ENCODE peak calls at places on chromosomes 7 and 10, in six cellular contexts. K is A549, Y is stomach, Z is breast epithelium, G is heart left ventricle, D is right lobe of liver. F is an unnamed sample. For H3K4me1, the result is how much of the 10 kb centered on the place peaks cover.

GRCh38 chr10:131885391-131886165 is 15.2 kb upstream of the PPP2R2D start:
- DNase-seq in K (peak), Z (no peak), D (peak), G (peak), Y (peak), F (peak)

GRCh38 chr10:78658645-78659632 is 409.8 kb upstream of the ZMIZ1 start:
- DNase-seq in G (no peak), Z (no peak), Y (no peak), D (no peak), K (no peak), F (no peak)

GRCh38 chr7:106542550-106543220 is 118.3 kb downstream of the CCDC71L start:
- DNase-seq in D (peak), G (no peak), Y (peak), Z (peak), K (peak), F (peak)

GRCh38 chr7:18228686-18229085 is 201.0 kb upstream of the PRPS1L1 start:
- DNase-seq in Z (no peak), G (no peak), D (no peak), Y (no peak), K (no peak), F (no peak)

GRCh38 chr7:3301831-3302618 is 973 bp downstream of the SDK1 start:
- DNase-seq in G (no peak), Z (no peak), Y (no peak), D (no peak), K (peak), F (peak)

GRCh38 chr10:71719042-71719441 is 536 bp downstream of the C10orf105 start:
- DNase-seq in D (no peak), Y (no peak), K (no peak), Z (no peak), G (no peak), F (no peak)

GRCh38 chr7:1403844-1404404 is 55.3 kb downstream of the MICALL2 start:
- DNase-seq in Z (no peak), G (no peak), D (no peak), Y (no peak), K (no peak), F (no peak)

GRCh38 chr10:7756360-7756992 is 31.3 kb downstream of the KIN start:
- DNase-seq in Y (peak), Z (no peak), K (peak), G (no peak), D (peak), F (peak)

GRCh38 chr10:33093362-33093761 is 135.3 kb upstream of the ITGB1 start:
- DNase-seq in Z (no peak), K (no peak), D (no peak), Y (no peak), G (no peak), F (no peak)

GRCh38 chr7:42843209-42843800 is 68.6 kb downstream of the C7orf25 start:
- DNase-seq in Y (peak), K (peak), Z (no peak), D (peak), G (no peak), F (peak)

GRCh38 chr7:63900394-63901203 is 98.0 kb upstream of the ZNF722 start:
- DNase-seq in G (peak), K (no peak), Y (peak), D (peak), Z (peak), F (peak)

GRCh38 chr10:125057158-125058001 is 103.0 kb downstream of the CTBP2 start:
- DNase-seq in K (no peak), D (no peak), G (peak), Y (no peak), Z (peak), F (no peak)

GRCh38 chr10:52099026-52099600 is 215.0 kb upstream of the DKK1 start:
- DNase-seq in D (no peak), Y (no peak), Z (no peak), K (no peak), G (no peak), F (no peak)

GRCh38 chr7:44219371-44220045 is 18.7 kb downstream of the YKT6 start:
- DNase-seq in G (peak), Z (no peak), K (no peak), D (no peak), Y (no peak), F (no peak)

GRCh38 chr7:85567983-85568382 is 381.1 kb upstream of the SEMA3D start:
- DNase-seq in G (no peak), D (no peak), Y (no peak), K (no peak), Z (no peak), F (no peak)

GRCh38 chr7:37410305-37411209 is 38.1 kb downstream of the ELMO1 start:
- DNase-seq in D (no peak), Z (no peak), Y (no peak), G (no peak), K (no peak), F (no peak)

GRCh38 chr10:74991435-74991834 is 120.0 kb upstream of the SAMD8 start:
- DNase-seq in Z (no peak), G (no peak), Y (no peak), K (peak), D (no peak), F (no peak)

GRCh38 chr10:130484131-130484911 is 348.1 kb downstream of the GLRX3 start:
- DNase-seq in Y (no peak), D (peak), G (no peak), Z (no peak), K (no peak), F (no peak)

GRCh38 chr7:55129409-55130078 is 110.7 kb downstream of the EGFR start:
- DNase-seq in G (no peak), D (no peak), Y (no peak), Z (no peak), K (peak), F (no peak)

GRCh38 chr10:63758080-63758479 is 236.9 kb downstream of the REEP3 start:
- DNase-seq in K (no peak), Z (no peak), Y (peak), G (no peak), D (no peak), F (no peak)

GRCh38 chr7:152520861-152521302 is 85.1 kb upstream of the KMT2C start:
- DNase-seq in Y (no peak), Z (no peak), K (no peak), D (no peak), G (no peak), F (no peak)

GRCh38 chr10:119663866-119664698 is 12.9 kb downstream of the BAG3 start:
- DNase-seq in Z (no peak), D (no peak), K (no peak), Y (no peak), G (no peak), F (no peak)

GRCh38 chr10:121804460-121804859 is 123.4 kb downstream of the ATE1 start:
- DNase-seq in Z (no peak), D (no peak), K (no peak), G (no peak), Y (no peak), F (no peak)

GRCh38 chr10:133379152-133379800 is at the start of gene PAOX:
- DNase-seq in G (peak), D (peak), Z (no peak), K (peak), Y (peak), F (peak)
- H3K27ac ChIP-seq in G (peak), D (peak), Z (peak), K (peak), Y (peak), F (peak)

DNA sequence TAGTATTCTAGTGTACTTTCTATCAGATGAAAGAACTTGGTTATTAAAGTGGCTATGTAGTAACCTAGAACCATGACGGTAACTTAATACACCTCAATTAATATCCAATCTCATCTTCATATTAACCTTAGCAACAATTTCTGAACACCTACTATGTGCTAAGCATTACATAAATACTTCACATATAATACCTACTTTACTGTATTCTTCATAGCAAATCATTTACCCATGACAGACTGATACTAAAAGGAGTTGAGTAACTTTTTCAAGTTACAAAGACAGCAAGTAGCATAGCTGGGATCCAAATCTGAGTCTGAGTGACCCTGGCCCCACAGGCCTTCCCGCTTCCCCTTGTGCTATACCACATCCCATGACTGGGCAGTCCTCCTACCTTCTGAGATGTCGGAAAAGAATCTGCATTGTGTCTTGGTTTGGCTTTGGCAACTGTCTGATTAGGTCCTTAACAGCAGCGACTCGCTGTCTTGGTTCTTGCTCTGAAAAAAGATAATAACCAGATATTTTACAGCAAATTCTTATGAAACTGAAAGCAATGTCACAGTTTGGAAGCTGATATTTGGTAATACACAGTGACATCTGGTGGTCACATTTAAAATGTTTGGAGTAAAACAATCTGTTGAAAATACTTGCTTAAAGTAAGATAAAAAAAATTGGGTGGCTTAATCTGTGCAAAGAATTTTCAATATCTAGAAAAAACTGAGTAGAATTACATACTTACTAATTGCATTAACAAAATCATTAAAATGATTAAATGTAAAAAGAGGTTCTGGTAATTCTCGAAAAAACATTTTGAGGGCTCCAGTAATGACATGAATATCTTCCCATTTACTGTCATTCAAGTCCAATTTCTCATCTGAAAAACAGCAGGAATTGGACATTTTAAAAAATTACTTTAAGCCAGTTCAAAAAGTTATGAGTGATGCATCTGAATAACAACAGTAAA is 120.1 kb downstream of the ARHGAP12 start:
- DNase-seq in Y (no peak), G (peak), K (no peak), D (no peak), Z (no peak), F (no peak)
- H3K4me1 ChIP-seq in Y (under half), G (under half), K (under half), D (under half), Z (under half), F (under half)

GRCh38 chr10:17196573-17196972 is 4.9 kb downstream of the TRDMT1 start:
- DNase-seq in Y (no peak), G (no peak), Z (no peak), D (no peak), K (no peak), F (no peak)

GRCh38 chr10:17200885-17201164 is 647 bp downstream of the TRDMT1 start:
- DNase-seq in G (no peak), Z (no peak), K (peak), D (no peak), Y (peak), F (peak)

GRCh38 chr10:17200035-17200884 is 1.2 kb downstream of the TRDMT1 start:
- DNase-seq in G (no peak), Y (no peak), K (no peak), D (no peak), Z (no peak), F (no peak)

GRCh38 chr10:17201165-17202013 is at the start of gene TRDMT1:
- DNase-seq in Y (peak), D (peak), K (peak), G (peak), Z (peak), F (peak)

GRCh38 chr10:17199351-17199804 is 2.1 kb downstream of the TRDMT1 start:
- DNase-seq in Y (no peak), K (no peak), Z (no peak), G (no peak), D (no peak), F (no peak)
- TF ChIP-seq POLR2A in Y (no peak), K (no peak), Z (no peak), G (no peak), D (no peak), F (no peak)

GRCh38 chr7:46912692-46913091 is 669.2 kb downstream of the TNS3 start:
- DNase-seq in Y (no peak), D (no peak), Z (no peak), K (no peak), G (no peak), F (no peak)

GRCh38 chr7:46908770-46909169 is 673.1 kb downstream of the TNS3 start:
- DNase-seq in K (no peak), Z (no peak), D (no peak), G (no peak), Y (no peak), F (no peak)

DNA sequence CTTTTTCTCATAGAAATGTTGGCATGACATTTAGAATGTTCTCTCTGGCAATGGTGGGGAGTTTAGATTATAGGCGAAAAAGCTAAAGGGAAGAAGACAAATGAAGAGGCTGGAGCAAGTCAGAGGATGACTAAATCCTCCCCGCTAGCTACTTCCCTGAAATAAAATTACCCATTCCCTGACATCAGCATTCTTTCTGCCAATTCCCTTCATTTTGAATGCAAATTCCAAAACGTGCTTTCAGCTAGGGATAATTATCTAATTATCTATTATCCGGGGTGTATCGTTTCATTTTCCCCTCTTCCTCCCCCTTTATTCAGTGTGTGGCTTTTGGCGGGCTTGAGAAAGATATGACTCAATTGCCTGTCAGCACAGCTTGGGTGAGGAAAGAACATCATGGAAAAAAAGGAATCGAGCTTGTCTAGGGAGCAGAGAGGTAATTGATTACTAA is 672.3 kb downstream of the TNS3 start:
- DNase-seq in K (no peak), D (no peak), G (no peak), Y (no peak), Z (no peak), F (no peak)
- H3K27ac ChIP-seq in K (no peak), D (no peak), G (no peak), Y (no peak), Z (no peak), F (no peak)

DNA sequence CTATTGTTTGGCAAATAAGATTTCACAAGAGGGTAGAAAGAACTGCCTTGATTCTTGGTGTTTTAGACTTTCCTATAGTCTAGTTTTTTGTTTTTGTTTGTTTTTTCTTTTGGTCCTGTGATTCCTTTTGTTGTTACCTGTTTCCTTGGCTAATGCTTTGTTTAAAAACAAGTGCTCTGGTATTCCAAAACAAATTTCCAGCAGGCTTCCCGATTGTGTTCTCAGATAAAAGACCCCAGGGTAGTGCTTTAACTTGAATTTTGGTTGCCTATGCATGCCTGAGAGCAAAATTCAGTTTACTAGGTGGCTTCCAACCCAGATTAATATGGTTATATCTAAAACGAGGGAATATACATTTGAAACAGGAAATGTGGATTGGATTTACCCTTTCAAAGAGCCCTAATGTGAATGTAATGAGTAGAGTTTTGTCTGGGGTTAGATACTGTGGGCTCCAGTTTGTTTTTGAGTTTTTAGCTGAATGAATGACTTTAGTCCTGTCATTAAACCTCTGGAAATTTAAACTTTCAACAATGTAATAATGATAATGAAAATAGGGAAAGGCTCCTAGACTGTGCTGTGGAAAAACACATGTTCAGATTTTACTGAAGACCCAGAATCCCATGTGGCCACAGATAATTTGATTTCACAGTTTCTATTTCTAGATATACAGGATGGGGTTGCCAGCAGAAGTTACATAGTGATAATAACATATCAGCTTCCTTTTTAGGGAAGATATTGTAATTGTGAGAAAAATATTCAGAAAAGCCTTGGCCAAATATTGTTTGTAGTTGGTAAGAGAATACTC is 23.9 kb downstream of the AUTS2 start:
- DNase-seq in G (no peak), K (no peak), Y (no peak), Z (no peak), D (no peak), F (no peak)
- H3K4me1 ChIP-seq in G (under half), K (under half), Y (under half), Z (under half), D (under half), F (under half)

DNA sequence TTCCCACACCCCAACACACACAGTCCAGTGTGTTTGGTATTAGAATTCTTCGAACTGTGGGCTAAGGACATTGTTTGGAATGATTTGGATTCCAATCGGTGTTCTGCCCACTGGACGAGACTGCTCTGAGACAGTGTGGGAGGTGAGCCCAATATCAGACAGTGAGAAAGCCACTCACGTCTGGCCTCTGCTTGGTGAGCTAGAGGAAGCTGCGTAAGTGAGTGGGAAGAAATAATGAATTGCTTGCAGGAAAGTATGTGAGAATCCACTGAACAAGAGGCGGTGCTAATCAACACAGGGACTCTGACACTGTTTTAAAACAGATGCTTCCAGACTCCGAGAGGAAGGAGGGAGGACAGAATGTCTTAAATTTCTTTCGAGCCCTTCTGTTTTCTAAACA is 675.0 kb upstream of the ANKRD30A start:
- DNase-seq in K (no peak), D (no peak), Y (no peak), Z (no peak), G (no peak), F (no peak)
- TF ChIP-seq POLR2A in K (no peak), D (no peak), Y (no peak), Z (no peak), G (no peak), F (no peak)

GRCh38 chr10:42637142-42637541 is 1.2 kb downstream of the ZNF33B start:
- DNase-seq in D (no peak), G (no peak), Y (no peak), Z (no peak), K (no peak), F (no peak)
- H3K27ac ChIP-seq in D (no peak), G (peak), Y (peak), Z (peak), K (peak), F (peak)

F was measured in body of pancreas.